ENCODE peak calls at places on chromosomes 3 and 15, in four cellular contexts. W is brain microvascular endothelial cell, F is stomach, K is D341Med. S is an unnamed sample.

GRCh38 chr3:12653772-12654171 is 10.1 kb downstream of the RAF1 start:
- DNase-seq in W (no peak), K (no peak), F (no peak), S (no peak)

GRCh38 chr3:45597166-45597565 is 2.6 kb downstream of the LIMD1 start:
- DNase-seq in W (peak), F (peak), K (no peak), S (peak)

GRCh38 chr15:31259562-31260252 is 66.9 kb upstream of the KLF13 start:
- DNase-seq in K (no peak), F (no peak), W (no peak), S (no peak)

GRCh38 chr3:188881954-188882641 is 289.7 kb upstream of the TPRG1 start:
- DNase-seq in K (no peak), F (no peak), W (peak), S (peak)

GRCh38 chr3:157429703-157430102 is 6.9 kb upstream of the PTX3 start:
- DNase-seq in F (no peak), K (no peak), W (peak), S (peak)

GRCh38 chr3:126516152-126516935 is 1.2 kb downstream of the UROC1 start:
- DNase-seq in W (no peak), K (no peak), F (no peak), S (no peak)

GRCh38 chr3:178748874-178749273 is 212.6 kb downstream of the KCNMB2 start:
- DNase-seq in K (no peak), W (no peak), F (no peak), S (no peak)

GRCh38 chr3:190265795-190266194 is 56.5 kb downstream of the CLDN1 start:
- DNase-seq in F (no peak), K (no peak), W (peak), S (peak)

GRCh38 chr3:188760408-188760807 is 411.4 kb upstream of the TPRG1 start:
- DNase-seq in K (no peak), F (no peak), W (no peak), S (no peak)

GRCh38 chr3:187237741-187238140 is 40.5 kb downstream of the RTP1 start:
- DNase-seq in W (no peak), F (no peak), K (no peak), S (no peak)

GRCh38 chr3:159645874-159646273 is 342.8 kb upstream of the IL12A start:
- DNase-seq in F (no peak), W (no peak), K (no peak), S (no peak)

GRCh38 chr15:47338771-47339170 is 378.5 kb upstream of the SEMA6D start:
- DNase-seq in K (no peak), F (no peak), W (no peak), S (no peak)

GRCh38 chr3:177596822-177597271 is 399.6 kb upstream of the TBL1XR1 start:
- DNase-seq in F (no peak), W (no peak), K (no peak), S (no peak)

GRCh38 chr15:66677336-66677735 is 24.7 kb upstream of the SMAD6 start:
- DNase-seq in F (no peak), K (no peak), W (no peak), S (no peak)

GRCh38 chr3:150303776-150304175 is 104.3 kb upstream of the TSC22D2 start:
- DNase-seq in W (no peak), K (no peak), F (no peak), S (no peak)

GRCh38 chr15:84681822-84682221 is 23.8 kb upstream of the NMB start:
- DNase-seq in W (peak), F (no peak), K (no peak), S (no peak)

GRCh38 chr15:89999676-90000174 is 1.4 kb upstream of the ZNF710 start:
- DNase-seq in F (no peak), W (no peak), K (no peak), S (peak)

GRCh38 chr15:90114451-90114901 is 12.2 kb upstream of the IDH2 start:
- DNase-seq in W (no peak), F (no peak), K (no peak), S (no peak)

GRCh38 chr3:55487376-55488241 is 503 bp upstream of the WNT5A start:
- DNase-seq in K (peak), F (no peak), W (peak), S (no peak)

GRCh38 chr15:66115568-66116206 is 137.9 kb downstream of the MEGF11 start:
- DNase-seq in F (no peak), W (no peak), K (no peak), S (no peak)

GRCh38 chr3:129583289-129583688 is 23.2 kb downstream of the PLXND1 start:
- DNase-seq in W (no peak), F (no peak), K (no peak), S (no peak)